ENCODE peak calls at places on chromosomes 6 and 20, in five cellular contexts. G, B, E, Z and Q are unnamed samples.

GRCh38 chr6:70266142-70266541 is 36.7 kb downstream of the COL9A1 start:
- DNase-seq in G (no peak), B (no peak), E (no peak), Z (no peak), Q (no peak)

GRCh38 chr6:164507197-164507957 is 802.0 kb downstream of the C6orf118 start:
- DNase-seq in G (no peak), B (no peak), E (no peak), Z (no peak), Q (no peak)

GRCh38 chr6:142322066-142322465 is 20.3 kb downstream of the ADGRG6 start:
- DNase-seq in G (no peak), B (no peak), E (no peak), Z (no peak), Q (no peak)

GRCh38 chr20:32481311-32482103 is 103.6 kb downstream of the NOL4L start:
- DNase-seq in G (no peak), B (no peak), E (peak), Z (no peak), Q (peak)

GRCh38 chr6:36349240-36349639 is 12.6 kb upstream of the BNIP5 start:
- DNase-seq in G (no peak), B (no peak), E (peak), Z (no peak), Q (peak)

GRCh38 chr6:127276336-127276735 is 9.7 kb downstream of the RNF146 start:
- DNase-seq in G (no peak), B (no peak), E (no peak), Z (no peak), Q (no peak)

GRCh38 chr20:41121399-41121798 is 15.9 kb upstream of the PLCG1 start:
- DNase-seq in G (no peak), B (no peak), E (no peak), Z (no peak), Q (no peak)

GRCh38 chr20:36098364-36098763 is 56.2 kb upstream of the EPB41L1 start:
- DNase-seq in G (peak), B (no peak), E (no peak), Z (peak), Q (peak)

GRCh38 chr6:133756046-133756445 is 132.9 kb upstream of the TCF21 start:
- DNase-seq in G (no peak), B (no peak), E (no peak), Z (no peak), Q (no peak)

GRCh38 chr6:66328181-66328580 is 621.2 kb upstream of the EYS start:
- DNase-seq in G (no peak), B (no peak), E (no peak), Z (no peak), Q (no peak)

GRCh38 chr20:38402089-38402488 is 33.0 kb downstream of the SNHG17 start:
- DNase-seq in G (no peak), B (no peak), E (no peak), Z (no peak), Q (no peak)

GRCh38 chr20:44952731-44953130 is 7.5 kb downstream of the TOMM34 start:
- DNase-seq in G (no peak), B (no peak), E (no peak), Z (no peak), Q (no peak)

GRCh38 chr6:52649521-52649920 is 21.4 kb upstream of the TMEM14A start:
- DNase-seq in G (no peak), B (no peak), E (no peak), Z (no peak), Q (no peak)

GRCh38 chr6:119299694-119300093 is 49.9 kb downstream of the MAN1A1 start:
- DNase-seq in G (no peak), B (no peak), E (no peak), Z (no peak), Q (no peak)

DNA sequence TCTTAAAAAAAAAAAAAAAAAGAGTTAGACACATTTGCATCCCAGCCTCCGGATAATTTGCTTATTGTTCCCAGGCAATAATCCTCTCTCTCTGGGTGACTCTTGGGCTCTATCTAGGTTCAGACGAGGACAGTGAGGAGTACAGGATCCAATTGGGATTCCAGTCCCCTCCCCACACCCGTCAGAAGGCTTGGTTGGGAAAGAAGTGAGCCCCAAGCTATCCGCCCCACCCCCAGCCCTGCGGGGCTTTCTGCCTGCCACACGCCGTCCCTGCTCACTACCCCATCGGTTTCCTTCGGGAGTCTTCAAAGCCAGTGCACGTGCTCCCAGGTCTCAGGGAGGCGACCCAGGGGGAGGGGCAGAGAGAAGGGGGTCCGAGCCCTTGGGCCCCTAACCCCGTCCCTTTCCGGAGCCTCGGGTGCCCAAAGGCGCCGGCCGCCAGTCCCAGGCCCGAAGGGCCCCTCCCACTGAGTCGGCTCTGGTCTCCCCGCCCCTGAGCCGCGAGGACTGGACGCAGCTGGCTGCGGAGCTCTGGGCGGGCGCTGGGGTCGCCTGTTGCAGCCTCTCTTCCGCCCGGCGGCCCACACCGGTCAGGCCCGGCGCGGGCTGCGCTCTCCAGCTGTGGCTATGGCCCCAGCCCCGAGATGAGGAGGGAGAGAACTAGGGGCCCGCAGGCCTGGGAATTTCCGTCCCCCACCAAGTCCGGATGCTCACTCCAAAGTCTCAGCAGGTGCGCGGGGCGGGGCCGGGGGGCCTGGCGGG is 2.5 kb downstream of the MYMX start:
- DNase-seq in G (no peak), B (peak), E (peak), Z (peak), Q (peak)
- H3K4me3 ChIP-seq in G (peak), B (peak), E (peak), Z (peak), Q (peak)

GRCh38 chr6:108654465-108655106 is 93.9 kb downstream of the FOXO3 start:
- DNase-seq in G (no peak), B (no peak), E (no peak), Z (no peak), Q (no peak)
- H3K4me3 ChIP-seq in G (no peak), B (no peak), E (no peak), Z (peak), Q (no peak)

GRCh38 chr20:63320616-63321147 is 27.7 kb downstream of the COL20A1 start:
- DNase-seq in G (no peak), B (no peak), E (no peak), Z (no peak), Q (no peak)

GRCh38 chr20:63321148-63321831 is 28.3 kb downstream of the COL20A1 start:
- DNase-seq in G (no peak), B (no peak), E (peak), Z (no peak), Q (no peak)

GRCh38 chr20:63319164-63320040 is 26.4 kb downstream of the COL20A1 start:
- DNase-seq in G (no peak), B (no peak), E (no peak), Z (no peak), Q (no peak)

GRCh38 chr20:63318391-63319163 is 25.6 kb downstream of the COL20A1 start:
- DNase-seq in G (no peak), B (no peak), E (peak), Z (no peak), Q (no peak)

DNA sequence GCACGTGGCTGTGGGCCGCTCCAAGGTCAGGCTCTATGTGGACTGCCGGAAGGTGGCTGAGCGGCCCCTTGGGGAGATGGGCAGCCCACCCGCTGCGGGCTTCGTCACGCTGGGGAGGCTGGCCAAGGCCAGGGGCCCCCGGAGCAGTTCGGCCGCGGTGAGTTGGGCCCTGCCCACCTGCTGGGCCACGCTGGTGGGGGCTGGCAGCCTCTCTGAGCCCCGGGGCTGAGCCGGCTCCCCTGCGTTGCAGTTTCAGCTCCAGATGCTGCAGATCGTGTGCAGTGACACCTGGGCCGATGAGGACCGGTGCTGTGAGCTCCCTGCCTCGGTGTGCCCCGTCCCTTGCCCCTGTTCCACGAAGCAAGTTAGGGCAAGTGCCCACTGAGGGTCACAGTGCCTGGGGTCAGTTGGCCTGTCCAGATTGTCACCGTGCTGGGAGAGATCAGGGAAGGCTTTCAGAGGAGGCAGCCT is 27.1 kb downstream of the COL20A1 start:
- DNase-seq in G (no peak), B (no peak), E (no peak), Z (no peak), Q (no peak)
- H3K4me3 ChIP-seq in G (no peak), B (no peak), E (no peak), Z (no peak), Q (no peak)

DNA sequence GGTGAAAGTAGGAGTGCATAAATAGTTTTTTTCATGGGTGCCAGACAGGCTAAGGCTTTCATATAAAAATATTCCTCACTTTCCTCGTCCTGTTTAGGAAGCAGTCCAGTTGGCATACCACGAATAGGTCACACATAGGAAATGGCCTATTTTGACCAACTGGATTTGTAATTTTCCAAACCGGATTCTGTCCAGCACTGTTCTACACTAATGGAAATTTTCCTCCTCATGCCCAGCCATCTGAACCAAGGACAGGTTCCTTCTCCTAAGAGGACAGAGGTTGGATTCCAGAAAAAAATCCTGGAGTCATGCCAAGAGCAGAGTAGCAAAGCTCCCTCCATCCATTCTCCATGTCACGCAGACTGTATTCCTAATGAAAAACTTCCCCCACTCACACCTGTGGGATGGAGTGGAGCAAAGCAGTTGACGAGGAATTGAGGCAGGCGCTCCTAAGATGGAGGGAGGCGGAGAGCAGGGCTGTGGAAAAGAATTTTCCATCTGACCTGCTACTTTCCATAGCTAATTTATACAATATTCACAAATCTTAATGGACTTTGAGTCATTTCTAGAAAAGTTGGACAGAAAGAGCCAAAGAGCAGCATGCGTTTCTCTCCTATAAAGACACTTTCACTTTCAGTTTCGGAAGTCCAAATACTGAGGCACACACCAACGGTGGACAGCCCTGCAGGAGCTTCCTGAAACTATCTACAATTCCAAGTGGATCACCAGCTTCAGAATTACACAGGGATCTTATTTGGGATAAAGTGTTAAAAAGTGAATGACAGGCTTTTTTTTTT is 43.3 kb downstream of the PANK2 start:
- DNase-seq in G (no peak), B (no peak), E (no peak), Z (no peak), Q (no peak)
- H3K4me3 ChIP-seq in G (no peak), B (no peak), E (no peak), Z (peak), Q (peak)

DNA sequence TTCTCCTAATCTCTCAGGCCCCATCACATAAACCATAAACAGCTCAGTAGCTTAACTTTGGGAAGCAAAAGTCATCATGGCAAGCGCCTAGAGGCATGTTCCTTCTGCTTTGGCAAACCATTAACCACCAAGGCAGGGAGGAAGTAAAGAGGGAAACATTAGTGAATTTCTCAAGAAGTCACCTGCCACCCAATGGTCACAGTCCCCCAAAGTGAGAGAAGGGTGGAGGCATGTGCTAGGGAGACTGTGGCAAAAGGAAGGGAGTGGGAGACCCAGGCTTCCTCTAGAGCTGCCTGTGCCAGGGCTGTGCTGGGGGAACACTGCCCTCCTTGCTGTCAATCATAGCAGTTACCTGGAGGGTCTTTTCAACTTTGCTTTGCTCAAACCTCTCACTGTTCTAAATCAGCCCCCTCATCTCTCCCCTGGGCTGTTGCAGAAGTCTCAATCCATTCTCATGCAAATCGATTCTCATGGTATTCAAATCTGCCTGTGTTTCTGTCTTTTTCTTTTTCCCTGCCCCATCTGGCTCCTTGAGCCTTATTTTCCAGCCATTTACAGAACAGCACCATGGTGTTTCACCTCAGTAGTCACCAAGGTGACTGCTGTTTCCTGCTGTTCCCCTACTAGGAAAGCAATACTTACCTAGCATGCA is 1.8 kb upstream of the RNF24 start:
- DNase-seq in G (no peak), B (no peak), E (no peak), Z (no peak), Q (no peak)
- H3K4me3 ChIP-seq in G (no peak), B (peak), E (no peak), Z (no peak), Q (no peak)